ENCODE peak calls at places on chromosomes 11 and 22, in seven cellular contexts. I, W, G, U, S, B and L are unnamed samples.
A peak's percentile ranks its signal among the peaks of the same experiment; 100 is the strongest.

GRCh38 chr11:47466701-47467250 is 17.8 kb upstream of the RAPSN start:
- DNase-seq in W (peak; percentile 42), G (peak; percentile 22), B (peak; percentile 62), S (peak; percentile 86), I (no peak), U (no peak), L (peak; percentile 84)

GRCh38 chr11:45754746-45755145 is 50.2 kb upstream of the SLC35C1 start:
- DNase-seq in G (no peak), I (no peak), S (no peak), W (no peak), U (no peak), B (no peak), L (no peak)

GRCh38 chr11:22338465-22338810 is 257 bp downstream of the SLC17A6 start:
- DNase-seq in G (no peak), W (no peak), U (no peak), S (no peak), I (no peak), B (no peak), L (no peak)

GRCh38 chr11:75532200-75532972 is 6.6 kb upstream of the GDPD5 start:
- DNase-seq in U (no peak), G (peak; percentile 70), W (peak; percentile 53), B (peak; percentile 51), I (peak; percentile 73), S (peak; percentile 75), L (peak; percentile 76)

GRCh38 chr11:111775024-111775710 is 9.0 kb upstream of the PPP2R1B start:
- DNase-seq in U (no peak), I (no peak), W (peak; percentile 35), G (no peak), B (peak; percentile 53), S (no peak), L (no peak)

GRCh38 chr11:47797633-47798032 is 30.5 kb upstream of the FNBP4 start:
- DNase-seq in G (no peak), W (peak; percentile 86), B (peak; percentile 67), I (no peak), U (peak; percentile 12), S (no peak), L (no peak)

GRCh38 chr11:44266056-44266780 is 43.7 kb downstream of the ALX4 start:
- DNase-seq in B (no peak), S (no peak), W (no peak), U (no peak), G (no peak), I (no peak), L (no peak)

GRCh38 chr11:235998-236773 is at the start of gene SIRT3:
- DNase-seq in I (peak; percentile 89), U (peak; percentile 36), B (peak; percentile 67), W (peak; percentile 73), G (peak; percentile 73), S (peak; percentile 80), L (peak; percentile 85)

GRCh38 chr11:43130616-43131015 is 181.2 kb upstream of the API5 start:
- DNase-seq in W (no peak), U (no peak), S (peak; percentile 73), B (no peak), G (no peak), I (no peak), L (peak; percentile 26)

GRCh38 chr11:59196777-59197176 is 15.9 kb downstream of the MPEG1 start:
- DNase-seq in U (no peak), B (no peak), I (no peak), G (no peak), W (no peak), S (no peak), L (no peak)

GRCh38 chr11:76233936-76234703 is 27.8 kb upstream of the WNT11 start:
- DNase-seq in I (no peak), B (peak; percentile 44), S (peak; percentile 53), W (peak; percentile 64), G (peak; percentile 29), U (no peak), L (peak; percentile 62)

GRCh38 chr11:27213232-27213660 is 149.8 kb downstream of the CCDC34 start:
- DNase-seq in I (no peak), U (peak; percentile 68), G (no peak), S (peak; percentile 53), W (peak; percentile 94), B (peak; percentile 85), L (no peak)

GRCh38 chr22:19057539-19057938 is 64.7 kb downstream of the DGCR2 start:
- DNase-seq in G (no peak), B (no peak), W (no peak), U (no peak), I (no peak), S (no peak), L (no peak)

GRCh38 chr11:126310992-126311310 is 7.1 kb downstream of the DCPS start:
- DNase-seq in W (no peak), U (no peak), G (no peak), B (no peak), I (no peak), S (no peak), L (no peak)

GRCh38 chr11:17631702-17632365 is 84.8 kb downstream of the OTOG start:
- DNase-seq in I (no peak), W (no peak), B (no peak), S (no peak), G (no peak), U (no peak), L (no peak)

GRCh38 chr11:108474664-108475485 is 7.5 kb upstream of the C11orf65 start:
- DNase-seq in S (no peak), G (no peak), U (no peak), I (no peak), B (no peak), W (no peak), L (no peak)

GRCh38 chr22:19879651-19879995 is 24.9 kb upstream of the GNB1L start:
- DNase-seq in S (no peak), I (no peak), U (no peak), B (no peak), G (no peak), W (no peak), L (no peak)

GRCh38 chr22:25110596-25110845 is 89.1 kb upstream of the CRYBB3 start:
- DNase-seq in G (no peak), I (no peak), S (no peak), B (no peak), W (no peak), U (no peak), L (no peak)

GRCh38 chr22:50729391-50730012 is 8.5 kb upstream of the ACR start:
- DNase-seq in S (no peak), G (no peak), W (no peak), U (no peak), I (no peak), B (no peak), L (no peak)

GRCh38 chr22:44530106-44530505 is 32.1 kb upstream of the RTL6 start:
- DNase-seq in I (no peak), U (no peak), S (no peak), G (no peak), B (no peak), W (no peak), L (no peak)

GRCh38 chr11:44729718-44730117 is 3.0 kb downstream of the TSPAN18 start:
- DNase-seq in G (no peak), I (no peak), U (no peak), S (no peak), B (no peak), W (no peak), L (no peak)

GRCh38 chr11:113628912-113629311 is 77.2 kb downstream of the TMPRSS5 start:
- DNase-seq in B (no peak), G (peak; percentile 39), S (no peak), I (no peak), W (no peak), U (no peak), L (no peak)

GRCh38 chr11:42179211-42179610 is 719.8 kb upstream of the LRRC4C start:
- DNase-seq in G (no peak), B (no peak), U (no peak), S (no peak), W (peak; percentile 17), I (no peak), L (no peak)

GRCh38 chr11:44363116-44363515 is 53.2 kb upstream of the ALX4 start:
- DNase-seq in G (no peak), W (no peak), B (no peak), U (no peak), S (no peak), I (no peak), L (no peak)

GRCh38 chr22:40560551-40560950 is 76.0 kb downstream of the MRTFA start:
- DNase-seq in B (peak; percentile 38), I (no peak), S (peak; percentile 63), W (peak; percentile 66), G (no peak), U (peak; percentile 16), L (no peak)

GRCh38 chr22:39431821-39432251 is 25.0 kb upstream of the MGAT3 start:
- DNase-seq in G (no peak), B (peak; percentile 24), W (no peak), I (no peak), U (no peak), S (no peak), L (no peak)

GRCh38 chr11:44814881-44815592 is 88.3 kb downstream of the TSPAN18 start:
- DNase-seq in B (peak; percentile 23), W (peak; percentile 56), I (no peak), G (no peak), S (no peak), U (peak; percentile 21), L (no peak)

GRCh38 chr11:129814244-129814992 is 1.2 kb upstream of the TMEM45B start:
- DNase-seq in B (no peak), S (no peak), U (no peak), G (no peak), I (peak; percentile 75), W (no peak), L (no peak)

GRCh38 chr11:110000045-110000502 is 93.1 kb upstream of the ZC3H12C start:
- DNase-seq in S (peak; percentile 27), U (peak; percentile 98), W (peak; percentile 93), I (no peak), G (no peak), B (peak; percentile 98), L (peak; percentile 13)

GRCh38 chr11:95289378-95289777 is 58.4 kb upstream of the SESN3 start:
- DNase-seq in B (no peak), W (peak; percentile 30), S (no peak), I (no peak), G (no peak), U (no peak), L (no peak)

GRCh38 chr22:40220316-40221054 is 42.8 kb downstream of the TNRC6B start:
- DNase-seq in G (no peak), S (peak; percentile 36), B (no peak), W (no peak), U (no peak), I (no peak), L (no peak)

GRCh38 chr22:24471570-24471969 is 23.6 kb upstream of the UPB1 start:
- DNase-seq in U (peak; percentile 73), B (peak; percentile 76), W (peak; percentile 79), G (no peak), S (peak; percentile 22), I (no peak), L (no peak)

GRCh38 chr11:76371170-76371569 is 9.8 kb downstream of the THAP12 start:
- DNase-seq in S (no peak), W (peak; percentile 86), I (no peak), B (peak; percentile 76), U (peak; percentile 39), G (no peak), L (no peak)